ENCODE peak calls at places on chromosomes 16 and 17, in four cellular contexts. B, T, I and P are unnamed samples.

GRCh38 chr17:292531-293382 is 59.9 kb downstream of the RPH3AL start:
- DNase-seq in T (no peak), I (no peak), B (no peak), P (no peak)

GRCh38 chr17:40922239-40922638 is 15.2 kb downstream of the KRT23 start:
- DNase-seq in B (peak; percentile 88), T (peak; percentile 82), I (no peak), P (peak; percentile 71)

GRCh38 chr16:12162151-12162559 is 185.6 kb downstream of the SNX29 start:
- DNase-seq in I (no peak), B (peak; percentile 56), T (no peak), P (no peak)

GRCh38 chr16:28321700-28322411 is 29.5 kb downstream of the SBK1 start:
- DNase-seq in T (peak; percentile 44), B (peak; percentile 9), I (no peak), P (peak; percentile 56)

GRCh38 chr16:50696575-50697420 is 3.4 kb downstream of the NOD2 start:
- DNase-seq in B (peak; percentile 26), T (no peak), I (no peak), P (peak; percentile 61)

GRCh38 chr16:27258241-27258734 is 10.3 kb downstream of the NSMCE1 start:
- DNase-seq in I (no peak), T (peak; percentile 77), B (peak; percentile 73), P (peak; percentile 80)

GRCh38 chr17:63035271-63035670 is 69.2 kb downstream of the TANC2 start:
- DNase-seq in B (peak; percentile 90), T (no peak), I (no peak), P (no peak)

GRCh38 chr17:83110755-83111154 is 31.3 kb downstream of the METRNL start:
- DNase-seq in T (no peak), I (no peak), B (peak; percentile 46), P (no peak)

GRCh38 chr17:75465039-75465438 is 8.6 kb downstream of the TMEM94 start:
- DNase-seq in T (no peak), B (no peak), I (no peak), P (no peak)

GRCh38 chr17:64126918-64127317 is 3.0 kb downstream of the ERN1 start:
- DNase-seq in T (no peak), B (peak; percentile 59), I (no peak), P (no peak)

GRCh38 chr16:2019500-2019899 is at the start of gene NPW:
- DNase-seq in T (no peak), B (no peak), I (no peak), P (no peak)

GRCh38 chr17:34319087-34319486 is at the start of gene CCL8:
- DNase-seq in T (no peak), I (no peak), B (no peak), P (no peak)

GRCh38 chr16:84179612-84180320 is 7.1 kb downstream of the TAF1C start:
- DNase-seq in T (no peak), I (no peak), B (no peak), P (no peak)

GRCh38 chr16:15970743-15971434 is 21.5 kb downstream of the ABCC1 start:
- DNase-seq in B (no peak), T (peak; percentile 86), I (no peak), P (no peak)

GRCh38 chr16:74607967-74608356 is 1.0 kb upstream of the GLG1 start:
- DNase-seq in I (no peak), T (peak; percentile 75), B (peak; percentile 40), P (peak; percentile 32)

GRCh38 chr17:77049440-77049839 is 91.3 kb upstream of the SEC14L1 start:
- DNase-seq in I (no peak), T (no peak), B (no peak), P (no peak)

GRCh38 chr16:86221085-86221484 is 289.2 kb upstream of the FOXF1 start:
- DNase-seq in I (no peak), B (peak; percentile 98), T (no peak), P (no peak)

GRCh38 chr17:45096141-45096540 is 35.0 kb downstream of the NMT1 start:
- DNase-seq in B (peak; percentile 39), I (no peak), T (peak; percentile 54), P (peak; percentile 43)

GRCh38 chr16:3945751-3946603 is 65.5 kb upstream of the CREBBP start:
- DNase-seq in T (peak; percentile 37), B (peak; percentile 99), I (no peak), P (peak; percentile 63)

GRCh38 chr16:87420401-87421368 is 28.5 kb downstream of the MAP1LC3B start:
- DNase-seq in T (no peak), B (no peak), I (no peak), P (no peak)

GRCh38 chr17:81471804-81472456 is 40.7 kb downstream of the ACTG1 start:
- DNase-seq in T (peak; percentile 66), I (no peak), B (no peak), P (no peak)

GRCh38 chr17:42560246-42560645 is 1.7 kb upstream of the COASY start:
- DNase-seq in B (no peak), I (no peak), T (no peak), P (no peak)

GRCh38 chr17:60508384-60508980 is 17.6 kb downstream of the APPBP2 start:
- DNase-seq in I (no peak), B (no peak), T (no peak), P (no peak)

GRCh38 chr16:695355-696089 is 5.3 kb upstream of the WDR24 start:
- DNase-seq in T (no peak), B (no peak), I (no peak), P (peak; percentile 44)

GRCh38 chr17:80782536-80783427 is 208.9 kb upstream of the CHMP6 start:
- DNase-seq in T (peak; percentile 65), B (peak; percentile 59), I (no peak), P (no peak)

GRCh38 chr17:1324201-1324750 is 44.8 kb downstream of the TRARG1 start:
- DNase-seq in I (no peak), T (no peak), B (no peak), P (peak; percentile 71)

GRCh38 chr17:34227707-34228106 is 27.4 kb upstream of the CCL2 start:
- DNase-seq in B (no peak), I (no peak), T (no peak), P (no peak)

GRCh38 chr16:27779719-27780161 is 229.8 kb downstream of the KATNIP start:
- DNase-seq in T (peak; percentile 74), B (peak; percentile 46), I (peak; percentile 24), P (peak; percentile 63)

GRCh38 chr16:58912571-58912970 is 178.5 kb upstream of the GOT2 start:
- DNase-seq in I (no peak), T (peak; percentile 83), B (no peak), P (no peak)

GRCh38 chr16:58913456-58913855 is 179.3 kb upstream of the GOT2 start:
- DNase-seq in B (no peak), T (no peak), I (no peak), P (no peak)
- H3K23ac ChIP-seq in B (no peak overlapping the region), T (no peak overlapping the region), I (no peak overlapping the region), P (peak overlapping the region; percentile 99)

GRCh38 chr17:68035523-68036303 is at the start of gene KPNA2:
- DNase-seq in I (peak; percentile 99), T (peak; percentile 99), B (peak; percentile 98), P (peak; percentile 94)
- H3K23ac ChIP-seq in I (peak within 1 kb of the TSS; percentile 93), T (peak within 1 kb of the TSS; percentile 98), B (peak within 1 kb of the TSS; percentile 44), P (no peak within 1 kb of the TSS)

GRCh38 chr16:70687671-70688265 is 1.9 kb upstream of the MTSS2 start:
- DNase-seq in B (no peak), I (no peak), T (no peak), P (no peak)
- H3K23ac ChIP-seq in B (peak overlapping the region; percentile 89), I (peak overlapping the region; percentile 52), T (no peak overlapping the region), P (no peak overlapping the region)

GRCh38 chr16:67977005-67977404 is 3.3 kb downstream of the DPEP3 start:
- DNase-seq in B (no peak), I (no peak), T (no peak), P (no peak)

GRCh38 chr16:67976205-67976604 is 4.1 kb downstream of the DPEP3 start:
- DNase-seq in B (no peak), I (no peak), T (no peak), P (no peak)

GRCh38 chr16:67975321-67976105 is 4.8 kb downstream of the DPEP3 start:
- DNase-seq in T (no peak), B (no peak), I (no peak), P (no peak)

GRCh38 chr16:67979955-67980678 is at the start of gene DPEP3:
- DNase-seq in B (no peak), T (peak; percentile 61), I (no peak), P (no peak)

GRCh38 chr16:67977469-67978227 is 2.7 kb downstream of the DPEP3 start:
- DNase-seq in T (no peak), I (no peak), B (no peak), P (no peak)
- H3K23ac ChIP-seq in T (no peak overlapping the region), I (peak overlapping the region; percentile 10), B (no peak overlapping the region), P (no peak overlapping the region)